ENCODE peak calls at places on chromosomes 12 and 14, in five cellular contexts. One of them, this sample, is unnamed.
A peak's percentile ranks its signal among the peaks of the same experiment; 100 is the strongest.

GRCh38 chr12:46921754-46922113 is 95.9 kb upstream of the SLC38A4 start:
- DNase-seq in EH: peak; percentile 67
- DNase-seq in transverse colon: no peak
- DNase-seq in activated T-helper 1 cell treated with anti-CD3 and anti-CD28 coated beads, Interleukin-12 subunit alpha, Interleukin-12 subunit beta, Interleukin-2, Interleukin-4 antibody, amounts not matched to agents 30 ng/mL and 10 ng/mL and 1 ng/mL, durations not matched to agents 14 hours and 24 hours and 36 hours: no peak
- DNase-seq in NCI-H69: no peak
- DNase-seq in this sample: no peak

GRCh38 chr14:93171366-93171765 is 13.3 kb downstream of the MOAP1 start:
- DNase-seq in transverse colon: no peak
- DNase-seq in EH: peak; percentile 11
- DNase-seq in activated T-helper 1 cell treated with anti-CD3 and anti-CD28 coated beads, Interleukin-12 subunit alpha, Interleukin-12 subunit beta, Interleukin-2, Interleukin-4 antibody, amounts not matched to agents 30 ng/mL and 10 ng/mL and 1 ng/mL, durations not matched to agents 14 hours and 24 hours and 36 hours: no peak
- DNase-seq in NCI-H69: no peak
- DNase-seq in this sample: no peak

GRCh38 chr14:95382747-95383146 is 63.0 kb upstream of the CLMN start:
- DNase-seq in EH: no peak
- DNase-seq in NCI-H69: no peak
- DNase-seq in transverse colon: no peak
- DNase-seq in activated T-helper 1 cell treated with anti-CD3 and anti-CD28 coated beads, Interleukin-12 subunit alpha, Interleukin-12 subunit beta, Interleukin-2, Interleukin-4 antibody, amounts not matched to agents 30 ng/mL and 10 ng/mL and 1 ng/mL, durations not matched to agents 14 hours and 24 hours and 36 hours: no peak
- DNase-seq in this sample: no peak

GRCh38 chr12:45165284-45165683 is 50.6 kb upstream of the ANO6 start:
- DNase-seq in EH: no peak
- DNase-seq in activated T-helper 1 cell treated with anti-CD3 and anti-CD28 coated beads, Interleukin-12 subunit alpha, Interleukin-12 subunit beta, Interleukin-2, Interleukin-4 antibody, amounts not matched to agents 30 ng/mL and 10 ng/mL and 1 ng/mL, durations not matched to agents 14 hours and 24 hours and 36 hours: no peak
- DNase-seq in NCI-H69: no peak
- DNase-seq in transverse colon: no peak
- DNase-seq in this sample: no peak

GRCh38 chr12:103268831-103269514 is 226.8 kb downstream of the C12orf42 start:
- DNase-seq in transverse colon: no peak
- DNase-seq in NCI-H69: peak; percentile 86
- DNase-seq in EH: no peak
- DNase-seq in activated T-helper 1 cell treated with anti-CD3 and anti-CD28 coated beads, Interleukin-12 subunit alpha, Interleukin-12 subunit beta, Interleukin-2, Interleukin-4 antibody, amounts not matched to agents 30 ng/mL and 10 ng/mL and 1 ng/mL, durations not matched to agents 14 hours and 24 hours and 36 hours: no peak
- DNase-seq in this sample: no peak

GRCh38 chr14:89855961-89856360 is 98.6 kb downstream of the EFCAB11 start:
- DNase-seq in activated T-helper 1 cell treated with anti-CD3 and anti-CD28 coated beads, Interleukin-12 subunit alpha, Interleukin-12 subunit beta, Interleukin-2, Interleukin-4 antibody, amounts not matched to agents 30 ng/mL and 10 ng/mL and 1 ng/mL, durations not matched to agents 14 hours and 24 hours and 36 hours: no peak
- DNase-seq in NCI-H69: no peak
- DNase-seq in EH: peak; percentile 91
- DNase-seq in transverse colon: no peak
- DNase-seq in this sample: no peak

GRCh38 chr14:104505085-104506074 is 74.2 kb upstream of the C14orf180 start:
- DNase-seq in NCI-H69: no peak
- DNase-seq in activated T-helper 1 cell treated with anti-CD3 and anti-CD28 coated beads, Interleukin-12 subunit alpha, Interleukin-12 subunit beta, Interleukin-2, Interleukin-4 antibody, amounts not matched to agents 30 ng/mL and 10 ng/mL and 1 ng/mL, durations not matched to agents 14 hours and 24 hours and 36 hours: no peak
- DNase-seq in EH: no peak
- DNase-seq in transverse colon: no peak
- DNase-seq in this sample: no peak

GRCh38 chr14:26402126-26402525 is 195.7 kb downstream of the NOVA1 start:
- DNase-seq in EH: no peak
- DNase-seq in transverse colon: no peak
- DNase-seq in NCI-H69: no peak
- DNase-seq in activated T-helper 1 cell treated with anti-CD3 and anti-CD28 coated beads, Interleukin-12 subunit alpha, Interleukin-12 subunit beta, Interleukin-2, Interleukin-4 antibody, amounts not matched to agents 30 ng/mL and 10 ng/mL and 1 ng/mL, durations not matched to agents 14 hours and 24 hours and 36 hours: no peak
- DNase-seq in this sample: no peak

GRCh38 chr14:104844306-104845032 is 20.6 kb upstream of the CEP170B start:
- DNase-seq in activated T-helper 1 cell treated with anti-CD3 and anti-CD28 coated beads, Interleukin-12 subunit alpha, Interleukin-12 subunit beta, Interleukin-2, Interleukin-4 antibody, amounts not matched to agents 30 ng/mL and 10 ng/mL and 1 ng/mL, durations not matched to agents 14 hours and 24 hours and 36 hours: no peak
- DNase-seq in transverse colon: no peak
- DNase-seq in NCI-H69: peak; percentile 19
- DNase-seq in EH: no peak
- DNase-seq in this sample: no peak

GRCh38 chr14:50823763-50824636 is 7.0 kb downstream of the NIN start:
- DNase-seq in activated T-helper 1 cell treated with anti-CD3 and anti-CD28 coated beads, Interleukin-12 subunit alpha, Interleukin-12 subunit beta, Interleukin-2, Interleukin-4 antibody, amounts not matched to agents 30 ng/mL and 10 ng/mL and 1 ng/mL, durations not matched to agents 14 hours and 24 hours and 36 hours: no peak
- DNase-seq in transverse colon: no peak
- DNase-seq in EH: no peak
- DNase-seq in NCI-H69: peak; percentile 73
- DNase-seq in this sample: peak; percentile 51

GRCh38 chr14:54329082-54329695 is 67.6 kb upstream of the CDKN3 start:
- DNase-seq in EH: peak; percentile 72
- DNase-seq in NCI-H69: peak; percentile 95
- DNase-seq in transverse colon: peak; percentile 34
- DNase-seq in activated T-helper 1 cell treated with anti-CD3 and anti-CD28 coated beads, Interleukin-12 subunit alpha, Interleukin-12 subunit beta, Interleukin-2, Interleukin-4 antibody, amounts not matched to agents 30 ng/mL and 10 ng/mL and 1 ng/mL, durations not matched to agents 14 hours and 24 hours and 36 hours: no peak
- DNase-seq in this sample: no peak

GRCh38 chr14:59360923-59361794 is 104.0 kb downstream of the GPR135 start:
- DNase-seq in transverse colon: peak; percentile 67
- DNase-seq in activated T-helper 1 cell treated with anti-CD3 and anti-CD28 coated beads, Interleukin-12 subunit alpha, Interleukin-12 subunit beta, Interleukin-2, Interleukin-4 antibody, amounts not matched to agents 30 ng/mL and 10 ng/mL and 1 ng/mL, durations not matched to agents 14 hours and 24 hours and 36 hours: no peak
- DNase-seq in EH: peak; percentile 47
- DNase-seq in NCI-H69: peak; percentile 92
- DNase-seq in this sample: no peak

GRCh38 chr12:55718020-55718419 is 2.2 kb upstream of the RDH5 start:
- DNase-seq in NCI-H69: no peak
- DNase-seq in activated T-helper 1 cell treated with anti-CD3 and anti-CD28 coated beads, Interleukin-12 subunit alpha, Interleukin-12 subunit beta, Interleukin-2, Interleukin-4 antibody, amounts not matched to agents 30 ng/mL and 10 ng/mL and 1 ng/mL, durations not matched to agents 14 hours and 24 hours and 36 hours: no peak
- DNase-seq in EH: no peak
- DNase-seq in transverse colon: no peak
- DNase-seq in this sample: no peak

GRCh38 chr12:65526311-65526710 is 247.8 kb downstream of the MSRB3 start:
- DNase-seq in NCI-H69: no peak
- DNase-seq in transverse colon: no peak
- DNase-seq in EH: peak; percentile 55
- DNase-seq in activated T-helper 1 cell treated with anti-CD3 and anti-CD28 coated beads, Interleukin-12 subunit alpha, Interleukin-12 subunit beta, Interleukin-2, Interleukin-4 antibody, amounts not matched to agents 30 ng/mL and 10 ng/mL and 1 ng/mL, durations not matched to agents 14 hours and 24 hours and 36 hours: no peak
- DNase-seq in this sample: no peak

GRCh38 chr14:69013943-69014782 is 35.1 kb upstream of the ACTN1 start:
- DNase-seq in activated T-helper 1 cell treated with anti-CD3 and anti-CD28 coated beads, Interleukin-12 subunit alpha, Interleukin-12 subunit beta, Interleukin-2, Interleukin-4 antibody, amounts not matched to agents 30 ng/mL and 10 ng/mL and 1 ng/mL, durations not matched to agents 14 hours and 24 hours and 36 hours: no peak
- DNase-seq in EH: peak; percentile 68
- DNase-seq in NCI-H69: peak; percentile 62
- DNase-seq in transverse colon: peak; percentile 84
- DNase-seq in this sample: no peak

GRCh38 chr12:916712-917445 is 32.6 kb downstream of the RAD52 start:
- DNase-seq in activated T-helper 1 cell treated with anti-CD3 and anti-CD28 coated beads, Interleukin-12 subunit alpha, Interleukin-12 subunit beta, Interleukin-2, Interleukin-4 antibody, amounts not matched to agents 30 ng/mL and 10 ng/mL and 1 ng/mL, durations not matched to agents 14 hours and 24 hours and 36 hours: no peak
- DNase-seq in transverse colon: no peak
- DNase-seq in NCI-H69: no peak
- DNase-seq in EH: no peak
- DNase-seq in this sample: no peak

GRCh38 chr14:68777644-68778043 is 15.2 kb downstream of the ZFP36L1 start:
- DNase-seq in NCI-H69: peak; percentile 55
- DNase-seq in EH: no peak
- DNase-seq in transverse colon: no peak
- DNase-seq in activated T-helper 1 cell treated with anti-CD3 and anti-CD28 coated beads, Interleukin-12 subunit alpha, Interleukin-12 subunit beta, Interleukin-2, Interleukin-4 antibody, amounts not matched to agents 30 ng/mL and 10 ng/mL and 1 ng/mL, durations not matched to agents 14 hours and 24 hours and 36 hours: no peak
- DNase-seq in this sample: no peak

GRCh38 chr12:62123721-62124203 is 136.4 kb upstream of the USP15 start:
- DNase-seq in EH: peak; percentile 49
- DNase-seq in transverse colon: peak; percentile 15
- DNase-seq in activated T-helper 1 cell treated with anti-CD3 and anti-CD28 coated beads, Interleukin-12 subunit alpha, Interleukin-12 subunit beta, Interleukin-2, Interleukin-4 antibody, amounts not matched to agents 30 ng/mL and 10 ng/mL and 1 ng/mL, durations not matched to agents 14 hours and 24 hours and 36 hours: no peak
- DNase-seq in NCI-H69: peak; percentile 58
- DNase-seq in this sample: peak; percentile 4

GRCh38 chr12:59320112-59320511 is 275.7 kb upstream of the SLC16A7 start:
- DNase-seq in transverse colon: no peak
- DNase-seq in EH: no peak
- DNase-seq in NCI-H69: no peak
- DNase-seq in activated T-helper 1 cell treated with anti-CD3 and anti-CD28 coated beads, Interleukin-12 subunit alpha, Interleukin-12 subunit beta, Interleukin-2, Interleukin-4 antibody, amounts not matched to agents 30 ng/mL and 10 ng/mL and 1 ng/mL, durations not matched to agents 14 hours and 24 hours and 36 hours: no peak
- DNase-seq in this sample: no peak

GRCh38 chr14:20477211-20477876 is 8.1 kb downstream of the PNP start:
- DNase-seq in activated T-helper 1 cell treated with anti-CD3 and anti-CD28 coated beads, Interleukin-12 subunit alpha, Interleukin-12 subunit beta, Interleukin-2, Interleukin-4 antibody, amounts not matched to agents 30 ng/mL and 10 ng/mL and 1 ng/mL, durations not matched to agents 14 hours and 24 hours and 36 hours: no peak
- DNase-seq in transverse colon: no peak
- DNase-seq in NCI-H69: peak; percentile 16
- DNase-seq in EH: peak; percentile 73
- DNase-seq in this sample: no peak

GRCh38 chr12:114678028-114678427 is 5.9 kb downstream of the TBX3 start:
- DNase-seq in NCI-H69: no peak
- DNase-seq in EH: peak; percentile 50
- DNase-seq in transverse colon: no peak
- DNase-seq in activated T-helper 1 cell treated with anti-CD3 and anti-CD28 coated beads, Interleukin-12 subunit alpha, Interleukin-12 subunit beta, Interleukin-2, Interleukin-4 antibody, amounts not matched to agents 30 ng/mL and 10 ng/mL and 1 ng/mL, durations not matched to agents 14 hours and 24 hours and 36 hours: no peak
- DNase-seq in this sample: no peak

GRCh38 chr12:71556881-71557280 is 106.8 kb downstream of the ZFC3H1 start:
- DNase-seq in activated T-helper 1 cell treated with anti-CD3 and anti-CD28 coated beads, Interleukin-12 subunit alpha, Interleukin-12 subunit beta, Interleukin-2, Interleukin-4 antibody, amounts not matched to agents 30 ng/mL and 10 ng/mL and 1 ng/mL, durations not matched to agents 14 hours and 24 hours and 36 hours: no peak
- DNase-seq in NCI-H69: peak; percentile 67
- DNase-seq in EH: peak; percentile 97
- DNase-seq in transverse colon: no peak
- DNase-seq in this sample: no peak

GRCh38 chr12:5262885-5263284 is 169.0 kb upstream of the NTF3 start:
- DNase-seq in NCI-H69: no peak
- DNase-seq in EH: peak; percentile 40
- DNase-seq in activated T-helper 1 cell treated with anti-CD3 and anti-CD28 coated beads, Interleukin-12 subunit alpha, Interleukin-12 subunit beta, Interleukin-2, Interleukin-4 antibody, amounts not matched to agents 30 ng/mL and 10 ng/mL and 1 ng/mL, durations not matched to agents 14 hours and 24 hours and 36 hours: no peak
- DNase-seq in transverse colon: no peak
- DNase-seq in this sample: no peak

GRCh38 chr12:75971253-75971652 is 60.3 kb downstream of the PHLDA1 start:
- DNase-seq in NCI-H69: no peak
- DNase-seq in transverse colon: no peak
- DNase-seq in EH: no peak
- DNase-seq in activated T-helper 1 cell treated with anti-CD3 and anti-CD28 coated beads, Interleukin-12 subunit alpha, Interleukin-12 subunit beta, Interleukin-2, Interleukin-4 antibody, amounts not matched to agents 30 ng/mL and 10 ng/mL and 1 ng/mL, durations not matched to agents 14 hours and 24 hours and 36 hours: no peak
- DNase-seq in this sample: no peak

GRCh38 chr12:98592825-98593322 is 612 bp upstream of the SLC25A3 start:
- DNase-seq in NCI-H69: peak; percentile 39
- DNase-seq in transverse colon: no peak
- DNase-seq in EH: no peak
- DNase-seq in activated T-helper 1 cell treated with anti-CD3 and anti-CD28 coated beads, Interleukin-12 subunit alpha, Interleukin-12 subunit beta, Interleukin-2, Interleukin-4 antibody, amounts not matched to agents 30 ng/mL and 10 ng/mL and 1 ng/mL, durations not matched to agents 14 hours and 24 hours and 36 hours: no peak
- DNase-seq in this sample: no peak

GRCh38 chr12:95733156-95733825 is 57.3 kb downstream of the NTN4 start:
- DNase-seq in activated T-helper 1 cell treated with anti-CD3 and anti-CD28 coated beads, Interleukin-12 subunit alpha, Interleukin-12 subunit beta, Interleukin-2, Interleukin-4 antibody, amounts not matched to agents 30 ng/mL and 10 ng/mL and 1 ng/mL, durations not matched to agents 14 hours and 24 hours and 36 hours: no peak
- DNase-seq in EH: peak; percentile 90
- DNase-seq in NCI-H69: no peak
- DNase-seq in transverse colon: no peak
- DNase-seq in this sample: no peak

GRCh38 chr14:75279153-75279738 is 618 bp downstream of the FOS start:
- DNase-seq in activated T-helper 1 cell treated with anti-CD3 and anti-CD28 coated beads, Interleukin-12 subunit alpha, Interleukin-12 subunit beta, Interleukin-2, Interleukin-4 antibody, amounts not matched to agents 30 ng/mL and 10 ng/mL and 1 ng/mL, durations not matched to agents 14 hours and 24 hours and 36 hours: peak; percentile 56
- DNase-seq in transverse colon: peak; percentile 77
- DNase-seq in EH: peak; percentile 85
- DNase-seq in NCI-H69: peak; percentile 77
- DNase-seq in this sample: peak; percentile 47

GRCh38 chr14:106308839-106309389 is 782.5 kb downstream of the TMEM121 start:
- DNase-seq in activated T-helper 1 cell treated with anti-CD3 and anti-CD28 coated beads, Interleukin-12 subunit alpha, Interleukin-12 subunit beta, Interleukin-2, Interleukin-4 antibody, amounts not matched to agents 30 ng/mL and 10 ng/mL and 1 ng/mL, durations not matched to agents 14 hours and 24 hours and 36 hours: peak; percentile 88
- DNase-seq in EH: no peak
- DNase-seq in transverse colon: peak; percentile 57
- DNase-seq in NCI-H69: peak; percentile 76
- DNase-seq in this sample: peak; percentile 83

GRCh38 chr12:10847701-10848100 is 1.6 kb downstream of the PRR4 start:
- DNase-seq in NCI-H69: no peak
- DNase-seq in transverse colon: no peak
- DNase-seq in EH: no peak
- DNase-seq in activated T-helper 1 cell treated with anti-CD3 and anti-CD28 coated beads, Interleukin-12 subunit alpha, Interleukin-12 subunit beta, Interleukin-2, Interleukin-4 antibody, amounts not matched to agents 30 ng/mL and 10 ng/mL and 1 ng/mL, durations not matched to agents 14 hours and 24 hours and 36 hours: no peak
- DNase-seq in this sample: no peak

GRCh38 chr12:125552223-125552747 is 487.1 kb downstream of the AACS start:
- DNase-seq in EH: no peak
- DNase-seq in transverse colon: no peak
- DNase-seq in activated T-helper 1 cell treated with anti-CD3 and anti-CD28 coated beads, Interleukin-12 subunit alpha, Interleukin-12 subunit beta, Interleukin-2, Interleukin-4 antibody, amounts not matched to agents 30 ng/mL and 10 ng/mL and 1 ng/mL, durations not matched to agents 14 hours and 24 hours and 36 hours: no peak
- DNase-seq in NCI-H69: no peak
- DNase-seq in this sample: no peak

GRCh38 chr12:72036393-72036792 is 97.7 kb downstream of the TPH2 start:
- DNase-seq in transverse colon: no peak
- DNase-seq in EH: no peak
- DNase-seq in activated T-helper 1 cell treated with anti-CD3 and anti-CD28 coated beads, Interleukin-12 subunit alpha, Interleukin-12 subunit beta, Interleukin-2, Interleukin-4 antibody, amounts not matched to agents 30 ng/mL and 10 ng/mL and 1 ng/mL, durations not matched to agents 14 hours and 24 hours and 36 hours: no peak
- DNase-seq in NCI-H69: peak; percentile 68
- DNase-seq in this sample: no peak

GRCh38 chr12:2733493-2734252 is 61.1 kb upstream of the FKBP4 start:
- DNase-seq in NCI-H69: no peak
- DNase-seq in activated T-helper 1 cell treated with anti-CD3 and anti-CD28 coated beads, Interleukin-12 subunit alpha, Interleukin-12 subunit beta, Interleukin-2, Interleukin-4 antibody, amounts not matched to agents 30 ng/mL and 10 ng/mL and 1 ng/mL, durations not matched to agents 14 hours and 24 hours and 36 hours: no peak
- DNase-seq in transverse colon: no peak
- DNase-seq in EH: no peak
- DNase-seq in this sample: no peak

GRCh38 chr14:62357362-62357761 is 595.1 kb downstream of the SNAPC1 start:
- DNase-seq in transverse colon: no peak
- DNase-seq in EH: no peak
- DNase-seq in activated T-helper 1 cell treated with anti-CD3 and anti-CD28 coated beads, Interleukin-12 subunit alpha, Interleukin-12 subunit beta, Interleukin-2, Interleukin-4 antibody, amounts not matched to agents 30 ng/mL and 10 ng/mL and 1 ng/mL, durations not matched to agents 14 hours and 24 hours and 36 hours: no peak
- DNase-seq in NCI-H69: peak; percentile 56
- DNase-seq in this sample: no peak

GRCh38 chr12:122835693-122836026 is 403 bp downstream of the HIP1R start:
- DNase-seq in transverse colon: peak; percentile 50
- DNase-seq in EH: no peak
- DNase-seq in activated T-helper 1 cell treated with anti-CD3 and anti-CD28 coated beads, Interleukin-12 subunit alpha, Interleukin-12 subunit beta, Interleukin-2, Interleukin-4 antibody, amounts not matched to agents 30 ng/mL and 10 ng/mL and 1 ng/mL, durations not matched to agents 14 hours and 24 hours and 36 hours: peak; percentile 9
- DNase-seq in NCI-H69: peak; percentile 71
- DNase-seq in this sample: no peak

GRCh38 chr12:18943200-18943599 is 186.3 kb upstream of the PLEKHA5 start:
- DNase-seq in transverse colon: no peak
- DNase-seq in EH: no peak
- DNase-seq in activated T-helper 1 cell treated with anti-CD3 and anti-CD28 coated beads, Interleukin-12 subunit alpha, Interleukin-12 subunit beta, Interleukin-2, Interleukin-4 antibody, amounts not matched to agents 30 ng/mL and 10 ng/mL and 1 ng/mL, durations not matched to agents 14 hours and 24 hours and 36 hours: no peak
- DNase-seq in NCI-H69: no peak
- DNase-seq in this sample: no peak

GRCh38 chr14:50920482-50921225 is 23.6 kb downstream of the PYGL start:
- DNase-seq in activated T-helper 1 cell treated with anti-CD3 and anti-CD28 coated beads, Interleukin-12 subunit alpha, Interleukin-12 subunit beta, Interleukin-2, Interleukin-4 antibody, amounts not matched to agents 30 ng/mL and 10 ng/mL and 1 ng/mL, durations not matched to agents 14 hours and 24 hours and 36 hours: no peak
- DNase-seq in transverse colon: no peak
- DNase-seq in NCI-H69: peak; percentile 91
- DNase-seq in EH: peak; percentile 92
- DNase-seq in this sample: no peak

This sample was measured in stimulated activated naive B cell treated with anti-CD40 and anti-IgM and Interleukin-4, amounts not matched to agents 10 μg/mL and 1 μg/mL and 100 μg/mL, for 72 hours.